ENCODE peak calls at places on chromosomes 2 and 18, in ten cellular contexts. J is heart left ventricle; G is lower lobe of right lung; K is CD8-positive, alpha-beta memory T cell; E is ovary; L is GM23248; N is PC-9; Y is CD4-positive, alpha-beta memory T cell; D is HepG2; O is body of pancreas. S is an unnamed sample.

GRCh38 chr18:13437801-13438506 is 219.4 kb downstream of the LDLRAD4 start:
- DNase-seq in K (no peak), G (no peak), J (no peak), L (no peak), D (no peak), E (no peak), O (no peak), Y (peak; percentile 72), N (no peak), S (no peak)

GRCh38 chr2:31390324-31390723 is 24.2 kb downstream of the XDH start:
- DNase-seq in E (no peak), Y (no peak), K (no peak), G (no peak), J (no peak), N (no peak), O (no peak), L (peak; percentile 37), D (no peak), S (no peak)

GRCh38 chr2:111967018-111967417 is 68.6 kb downstream of the MERTK start:
- DNase-seq in J (no peak), N (no peak), L (no peak), K (no peak), G (no peak), E (no peak), O (no peak), Y (no peak), D (no peak), S (no peak)

GRCh38 chr18:12637393-12637792 is 20.5 kb downstream of the SPIRE1 start:
- DNase-seq in O (no peak), L (peak; percentile 84), J (no peak), D (no peak), K (no peak), N (no peak), Y (no peak), E (no peak), G (no peak), S (no peak)

GRCh38 chr2:1482253-1482675 is 69.0 kb downstream of the TPO start:
- DNase-seq in J (no peak), L (no peak), O (no peak), N (no peak), Y (no peak), D (no peak), E (no peak), G (no peak), K (no peak), S (no peak)

GRCh38 chr2:39918886-39919285 is 139.8 kb upstream of the THUMPD2 start:
- DNase-seq in O (no peak), J (no peak), Y (no peak), D (no peak), N (no peak), G (no peak), E (no peak), K (no peak), L (no peak), S (no peak)

GRCh38 chr2:19358242-19359020 is at the start of gene OSR1:
- DNase-seq in O (no peak), N (peak; percentile 58), L (peak; percentile 88), G (no peak), D (peak; percentile 53), J (peak; percentile 72), Y (peak; percentile 40), K (no peak), E (peak; percentile 78), S (peak; percentile 66)

GRCh38 chr2:42835577-42836371 is 43.4 kb upstream of the HAAO start:
- DNase-seq in E (peak; percentile 74), N (peak; percentile 66), K (no peak), L (peak; percentile 98), O (no peak), D (peak; percentile 61), J (peak; percentile 75), Y (no peak), G (no peak), S (no peak)

GRCh38 chr18:43681661-43682060 is 404.4 kb upstream of the SYT4 start:
- DNase-seq in O (no peak), E (no peak), L (no peak), K (no peak), G (no peak), D (no peak), Y (no peak), J (no peak), N (no peak), S (no peak)

GRCh38 chr2:149313512-149313972 is 16.8 kb upstream of the LYPD6 start:
- DNase-seq in O (peak; percentile 36), Y (no peak), L (peak; percentile 69), N (peak; percentile 5), K (no peak), G (no peak), E (peak; percentile 20), D (peak; percentile 52), J (no peak), S (peak; percentile 31)

GRCh38 chr2:88748005-88748404 is 56.5 kb downstream of the RPIA start:
- DNase-seq in N (no peak), D (no peak), G (no peak), O (no peak), E (no peak), J (no peak), K (no peak), L (no peak), Y (no peak), S (peak; percentile 82)

GRCh38 chr2:148979164-148979918 is 59.2 kb upstream of the LYPD6B start:
- DNase-seq in E (no peak), Y (no peak), J (no peak), N (no peak), L (no peak), O (no peak), D (no peak), K (no peak), G (no peak), S (no peak)

DNA sequence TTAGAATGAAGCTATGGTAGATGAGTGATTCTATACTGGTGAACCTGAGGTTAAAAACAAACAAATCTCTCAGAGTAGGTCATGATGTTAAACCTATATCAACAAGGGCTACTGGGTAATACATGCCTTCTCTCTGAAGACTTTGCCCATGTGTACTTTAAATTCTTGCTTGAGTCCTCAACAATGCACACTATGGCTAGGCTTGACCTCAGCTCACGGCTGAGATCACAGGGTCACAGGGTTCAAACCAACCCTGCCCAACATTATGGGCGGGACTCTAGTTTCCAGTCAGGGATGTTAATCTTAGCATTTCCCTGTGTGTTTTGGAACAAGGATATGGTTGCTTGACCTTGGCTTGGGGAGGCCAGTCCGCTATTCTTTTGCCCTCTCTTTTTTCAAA is 7.7 kb downstream of the CD28 start:
- DNase-seq in L (no peak), N (no peak), J (no peak), K (no peak), O (no peak), D (peak; percentile 74), Y (no peak), E (no peak), G (no peak), S (no peak)
- H3K4me3 ChIP-seq in L (no peak overlapping the region), N (no peak overlapping the region), J (no peak overlapping the region), K (peak overlapping the region; percentile 18), O (no peak overlapping the region), D (no peak overlapping the region), Y (peak overlapping the region; percentile 46), E (no peak overlapping the region), G (no peak overlapping the region), S (no peak overlapping the region)

DNA sequence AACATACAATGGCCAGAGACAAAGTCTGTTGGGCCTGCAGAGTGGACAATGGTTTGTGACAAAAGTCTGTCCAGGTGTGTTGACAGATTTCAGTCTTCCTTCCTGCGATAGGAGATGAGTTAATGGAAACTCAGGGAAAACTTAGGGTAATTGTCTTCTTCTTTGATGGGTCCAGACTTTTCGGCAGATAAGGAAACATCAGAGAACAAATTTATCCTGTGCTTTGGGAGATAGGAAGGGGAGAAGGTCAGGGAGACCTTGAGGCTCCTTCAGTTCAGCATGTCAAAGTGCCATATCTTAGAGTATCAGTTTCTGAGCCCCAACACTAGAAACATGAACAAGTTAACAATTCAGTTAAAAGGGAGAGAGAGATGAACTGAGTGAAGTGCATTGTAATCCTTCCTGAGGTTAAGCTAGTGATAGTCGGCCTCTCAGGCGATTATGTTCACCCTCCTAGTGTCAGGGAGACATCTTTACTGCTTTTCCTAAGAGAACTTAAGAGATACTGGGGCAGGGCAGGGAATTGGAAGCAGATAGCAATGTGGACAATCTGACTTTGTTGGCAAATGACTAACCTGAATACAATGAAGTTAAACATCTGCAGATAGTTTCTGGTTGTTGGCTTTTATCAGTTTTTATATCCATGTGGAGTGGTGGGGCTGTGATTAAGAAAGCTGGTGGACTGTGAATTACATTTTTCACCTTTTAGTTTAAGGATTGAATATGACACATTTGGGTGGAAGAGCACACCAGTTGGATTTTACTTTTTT is 248.8 kb upstream of the FN1 start:
- DNase-seq in G (no peak), L (peak; percentile 86), Y (no peak), J (no peak), E (no peak), K (no peak), O (no peak), N (no peak), D (peak; percentile 43), S (no peak)
- H3K4me1 ChIP-seq in G (peaks cover 14% of the 10 kb centered on the region), L (peaks cover 57% of the 10 kb centered on the region), Y (peaks cover 23% of the 10 kb centered on the region), J (no peaks in the 10 kb centered on the region), E (peaks cover 5% of the 10 kb centered on the region), K (peaks cover 19% of the 10 kb centered on the region), O (no peaks in the 10 kb centered on the region), N (peaks cover 34% of the 10 kb centered on the region), D (peaks cover 86% of the 10 kb centered on the region), S (no peaks in the 10 kb centered on the region)

GRCh38 chr2:44933434-44933951 is 8.0 kb upstream of the SIX3 start:
- DNase-seq in Y (no peak), J (no peak), K (no peak), G (no peak), E (no peak), D (no peak), O (no peak), N (no peak), L (no peak), S (no peak)
- H3K4me3 ChIP-seq in Y (no peak overlapping the region), J (no peak overlapping the region), K (no peak overlapping the region), G (no peak overlapping the region), E (no peak overlapping the region), D (no peak overlapping the region), O (no peak overlapping the region), N (no peak overlapping the region), L (no peak overlapping the region), S (no peak overlapping the region)

GRCh38 chr2:10126627-10127026 is 4.1 kb downstream of the RRM2 start:
- DNase-seq in O (no peak), G (no peak), Y (no peak), E (no peak), J (no peak), D (no peak), N (no peak), K (no peak), L (no peak), S (no peak)

GRCh38 chr2:10122500-10123280 is at the start of gene RRM2:
- DNase-seq in O (peak; percentile 89), J (peak; percentile 94), E (peak; percentile 92), L (peak; percentile 96), D (peak; percentile 95), N (peak; percentile 92), Y (peak; percentile 87), G (peak; percentile 94), K (peak; percentile 84), S (peak; percentile 93)

GRCh38 chr2:10125842-10126596 is 3.5 kb downstream of the RRM2 start:
- DNase-seq in K (no peak), E (no peak), G (no peak), Y (no peak), L (no peak), O (no peak), J (no peak), N (no peak), D (no peak), S (no peak)

GRCh38 chr2:10123281-10123680 is 742 bp downstream of the RRM2 start:
- DNase-seq in E (no peak), N (no peak), G (no peak), Y (peak; percentile 50), J (no peak), L (peak; percentile 32), D (no peak), K (no peak), O (no peak), S (no peak)

GRCh38 chr2:10124538-10125045 is 2.1 kb downstream of the RRM2 start:
- DNase-seq in D (peak; percentile 82), N (peak; percentile 36), Y (peak; percentile 74), J (no peak), K (no peak), O (peak; percentile 46), E (peak; percentile 34), G (no peak), L (peak; percentile 87), S (no peak)
- H3K4me1 ChIP-seq in D (peaks cover 80% of the 10 kb centered on the region), N (peaks cover 28% of the 10 kb centered on the region), Y (peaks cover 48% of the 10 kb centered on the region), J (peaks cover 22% of the 10 kb centered on the region), K (peaks cover 36% of the 10 kb centered on the region), O (peaks cover 37% of the 10 kb centered on the region), E (peaks cover 3% of the 10 kb centered on the region), G (peaks cover 41% of the 10 kb centered on the region), L (peaks cover 29% of the 10 kb centered on the region), S (peaks cover 46% of the 10 kb centered on the region)

S was measured in mucosa of descending colon.